ENCODE peak calls at places on chromosomes 11 and 22, in four cellular contexts. U is HFFc6; G is SHP77; J is stimulated activated CD4-positive, alpha-beta T cell treated with anti-CD3 and anti-CD28 coated beads, Interleukin-2, amount 100 ng/mL, for 24 hours. H is an unnamed sample.

GRCh38 chr11:13487661-13488030 is 8.2 kb downstream of the PTH start:
- DNase-seq in U (no peak), G (no peak), J (no peak), H (no peak)

GRCh38 chr11:119525855-119526196 is 102.9 kb upstream of the THY1 start:
- DNase-seq in U (no peak), G (no peak), J (no peak), H (no peak)

GRCh38 chr11:17314232-17314547 is 37.4 kb upstream of the NCR3LG1 start:
- DNase-seq in U (peak), G (no peak), J (no peak), H (peak)

GRCh38 chr11:13928566-13929251 is 33.8 kb upstream of the SPON1 start:
- DNase-seq in U (peak), G (peak), J (no peak), H (peak)

GRCh38 chr11:31819533-31820437 is 8.7 kb upstream of the PAX6 start:
- DNase-seq in U (no peak), G (no peak), J (no peak), H (no peak)

GRCh38 chr22:20728523-20729190 is 45.3 kb upstream of the SERPIND1 start:
- DNase-seq in U (no peak), G (no peak), J (no peak), H (no peak)

GRCh38 chr11:65204646-65205601 is 23.2 kb downstream of the CAPN1 start:
- DNase-seq in U (no peak), G (peak), J (peak), H (no peak)

GRCh38 chr11:122791411-122791810 is 46.9 kb upstream of the CRTAM start:
- DNase-seq in U (no peak), G (no peak), J (no peak), H (no peak)

GRCh38 chr11:12769834-12770345 is 95.7 kb downstream of the TEAD1 start:
- DNase-seq in U (peak), G (no peak), J (no peak), H (peak)

GRCh38 chr22:30861688-30862552 is 106.7 kb downstream of the MORC2 start:
- DNase-seq in U (no peak), G (no peak), J (no peak), H (no peak)

GRCh38 chr11:79237676-79238075 is 203.2 kb downstream of the TENM4 start:
- DNase-seq in U (peak), G (no peak), J (no peak), H (peak)

GRCh38 chr11:66547662-66548009 is 933 bp downstream of the ACTN3 start:
- DNase-seq in U (no peak), G (no peak), J (no peak), H (no peak)

H was measured in stromal cell of bone marrow.